ENCODE peak calls at places on chromosomes 2 and 18, in nine cellular contexts. J, S, I, X, N, Q, W, D and E are unnamed samples.
A peak's percentile ranks its signal among the peaks of the same experiment; 100 is the strongest.

GRCh38 chr2:19158211-19158610 is 200.2 kb downstream of the OSR1 start:
- DNase-seq in J (no peak), S (no peak), I (no peak), X (peak; percentile 34), N (no peak), Q (no peak), W (no peak), D (no peak), E (no peak)

GRCh38 chr2:236745420-236746210 is 176.0 kb downstream of the ACKR3 start:
- DNase-seq in J (no peak), S (no peak), I (no peak), X (peak; percentile 63), N (peak; percentile 93), Q (peak; percentile 77), W (no peak), D (peak; percentile 89), E (no peak)

GRCh38 chr2:42386684-42387083 is 25.7 kb upstream of the COX7A2L start:
- DNase-seq in J (peak; percentile 46), S (no peak), I (no peak), X (no peak), N (no peak), Q (no peak), W (no peak), D (peak; percentile 25), E (no peak)

GRCh38 chr2:168311265-168311925 is 64.0 kb upstream of the STK39 start:
- DNase-seq in J (no peak), S (no peak), I (no peak), X (no peak), N (peak; percentile 5), Q (no peak), W (no peak), D (no peak), E (peak; percentile 8)

GRCh38 chr2:122635649-122636496 is 880.4 kb downstream of the TSN start:
- DNase-seq in J (no peak), S (no peak), I (no peak), X (no peak), N (peak; percentile 13), Q (no peak), W (no peak), D (no peak), E (no peak)

GRCh38 chr2:37412201-37412600 is 67.8 kb downstream of the QPCT start:
- DNase-seq in J (peak; percentile 34), S (no peak), I (no peak), X (no peak), N (no peak), Q (no peak), W (no peak), D (no peak), E (no peak)

GRCh38 chr2:69223759-69224494 is 163.1 kb downstream of the GFPT1 start:
- DNase-seq in J (no peak), S (no peak), I (no peak), X (no peak), N (no peak), Q (no peak), W (no peak), D (no peak), E (no peak)

GRCh38 chr2:38697116-38697840 is 31.4 kb downstream of the GALM start:
- DNase-seq in J (no peak), S (no peak), I (no peak), X (no peak), N (no peak), Q (no peak), W (peak; percentile 70), D (no peak), E (no peak)

GRCh38 chr18:26792661-26793060 is 72.8 kb downstream of the AQP4 start:
- DNase-seq in J (no peak), S (no peak), I (no peak), X (no peak), N (peak; percentile 78), Q (no peak), W (no peak), D (peak; percentile 76), E (no peak)

GRCh38 chr2:88724643-88725332 is 33.3 kb downstream of the RPIA start:
- DNase-seq in J (no peak), S (no peak), I (no peak), X (no peak), N (no peak), Q (no peak), W (no peak), D (no peak), E (no peak)

GRCh38 chr2:237156131-237156856 is 70.6 kb downstream of the COPS8 start:
- DNase-seq in J (peak; percentile 15), S (no peak), I (peak; percentile 85), X (peak; percentile 84), N (peak; percentile 95), Q (no peak), W (peak; percentile 75), D (peak; percentile 91), E (no peak)

GRCh38 chr2:159195719-159196118 is 90.8 kb downstream of the WDSUB1 start:
- DNase-seq in J (no peak), S (no peak), I (no peak), X (no peak), N (no peak), Q (no peak), W (no peak), D (no peak), E (no peak)

GRCh38 chr2:219441451-219442205 is 7.0 kb downstream of the SPEG start:
- DNase-seq in J (no peak), S (no peak), I (peak; percentile 82), X (peak; percentile 58), N (no peak), Q (peak; percentile 58), W (no peak), D (peak; percentile 58), E (peak; percentile 85)

GRCh38 chr2:173991857-173992588 is 26.9 kb upstream of the SP3 start:
- DNase-seq in J (peak; percentile 54), S (no peak), I (peak; percentile 46), X (peak; percentile 69), N (peak; percentile 33), Q (no peak), W (no peak), D (no peak), E (no peak)

GRCh38 chr2:149703281-149703680 is 115.7 kb upstream of the MMADHC start:
- DNase-seq in J (no peak), S (no peak), I (no peak), X (no peak), N (peak; percentile 16), Q (no peak), W (no peak), D (peak; percentile 11), E (no peak)

GRCh38 chr18:23053756-23054457 is 81.4 kb upstream of the CABLES1 start:
- DNase-seq in J (no peak), S (no peak), I (no peak), X (peak; percentile 35), N (peak; percentile 73), Q (peak; percentile 19), W (no peak), D (peak; percentile 67), E (peak; percentile 41)
- TF ChIP-seq CTCF in J (no peak), S (no peak), I (no peak), X (peak; percentile 42), N (peak; percentile 59), Q (peak; percentile 37), W (no peak), D (peak; percentile 56), E (peak; percentile 44)

DNA sequence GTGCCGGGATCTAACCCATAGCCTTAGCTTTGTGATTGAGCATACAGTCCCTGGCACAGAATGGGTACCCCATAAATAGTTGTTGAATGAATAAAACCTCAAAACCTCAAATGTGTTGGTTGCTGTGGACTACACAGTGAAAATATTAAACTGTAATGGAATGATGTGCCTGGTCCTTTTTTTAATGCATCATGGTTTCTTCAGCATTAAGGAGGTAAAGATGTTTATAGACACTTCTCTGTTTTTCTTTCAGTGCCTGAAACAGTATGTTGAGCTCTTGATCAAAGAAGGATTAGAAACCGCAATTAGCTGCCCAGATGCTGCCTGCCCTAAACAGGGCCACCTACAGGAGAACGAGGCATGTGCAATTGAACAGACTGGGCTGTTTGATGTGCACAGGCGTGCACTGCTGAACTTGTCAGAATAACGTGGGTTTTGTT is 97.0 kb downstream of the RNF144A start:
- DNase-seq in J (peak; percentile 25), S (no peak), I (no peak), X (no peak), N (peak; percentile 89), Q (no peak), W (no peak), D (peak; percentile 80), E (no peak)
- TF ChIP-seq CTCF in J (peak; percentile 37), S (no peak), I (no peak), X (no peak), N (peak; percentile 71), Q (no peak), W (peak; percentile 39), D (peak; percentile 84), E (peak; percentile 50)

GRCh38 chr2:17057109-17058017 is 391.7 kb upstream of the CYRIA start:
- DNase-seq in J (no peak), S (no peak), I (no peak), X (no peak), N (no peak), Q (no peak), W (no peak), D (no peak), E (no peak)

GRCh38 chr2:17058772-17059402 is 393.3 kb upstream of the CYRIA start:
- DNase-seq in J (no peak), S (no peak), I (no peak), X (no peak), N (peak; percentile 13), Q (no peak), W (no peak), D (peak; percentile 48), E (no peak)

GRCh38 chr2:17056236-17056635 is 390.6 kb upstream of the CYRIA start:
- DNase-seq in J (no peak), S (no peak), I (no peak), X (no peak), N (no peak), Q (no peak), W (no peak), D (no peak), E (no peak)

DNA sequence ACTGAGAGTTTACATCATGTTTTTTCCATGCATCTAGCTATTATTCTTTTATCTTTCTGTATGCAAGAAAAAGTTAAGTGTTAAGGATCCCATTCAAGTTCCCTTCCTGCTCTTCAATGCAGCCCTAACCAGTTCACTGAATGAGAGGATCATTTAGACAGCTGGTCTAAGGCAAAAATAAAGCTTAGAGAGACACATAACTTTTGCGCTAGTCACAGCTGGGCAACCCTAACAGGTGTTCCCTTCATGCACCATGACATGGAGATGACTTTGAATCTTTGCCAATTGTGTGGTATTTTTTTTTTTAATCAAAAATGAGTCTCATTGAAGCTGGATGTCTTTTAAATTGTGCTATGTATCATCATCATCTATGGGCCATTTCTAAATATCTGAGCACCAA is 393.8 kb upstream of the CYRIA start:
- DNase-seq in J (no peak), S (no peak), I (no peak), X (no peak), N (no peak), Q (no peak), W (no peak), D (no peak), E (no peak)
- TF ChIP-seq CTCF in J (no peak), S (no peak), I (no peak), X (no peak), N (no peak), Q (no peak), W (no peak), D (no peak), E (no peak)

GRCh38 chr2:26529406-26530070 is 51.6 kb upstream of the OTOF start:
- DNase-seq in J (no peak), S (no peak), I (no peak), X (no peak), N (no peak), Q (no peak), W (no peak), D (no peak), E (no peak)
- TF ChIP-seq CTCF in J (no peak), S (no peak), I (no peak), X (no peak), N (no peak), Q (no peak), W (no peak), D (no peak), E (no peak)

GRCh38 chr2:229141626-229142025 is 129.5 kb downstream of the PID1 start:
- DNase-seq in J (no peak), S (no peak), I (no peak), X (peak; percentile 81), N (peak; percentile 80), Q (no peak), W (no peak), D (peak; percentile 75), E (no peak)
- TF ChIP-seq CTCF in J (no peak), S (no peak), I (no peak), X (no peak), N (no peak), Q (no peak), W (no peak), D (no peak), E (no peak)